ENCODE peak calls at places on chromosome 18, in four cellular contexts. R, J, N and E are unnamed samples.
A peak's percentile ranks its signal among the peaks of the same experiment; 100 is the strongest.

GRCh38 chr18:50753311-50753710 is 66.5 kb downstream of the MRO start:
- DNase-seq in R (no peak), J (no peak), N (no peak), E (no peak)

GRCh38 chr18:67517224-67517765 is 775 bp upstream of the DSEL start:
- DNase-seq in R (no peak), J (peak; percentile 45), N (peak; percentile 28), E (peak; percentile 17)

GRCh38 chr18:69172046-69172445 is 228.6 kb upstream of the DOK6 start:
- DNase-seq in R (no peak), J (peak; percentile 20), N (no peak), E (no peak)

GRCh38 chr18:59605633-59606192 is 91.5 kb downstream of the CCBE1 start:
- DNase-seq in R (no peak), J (no peak), N (no peak), E (no peak)

GRCh38 chr18:63788447-63789096 is 13.4 kb downstream of the SERPINB7 start:
- DNase-seq in R (no peak), J (peak; percentile 92), N (no peak), E (no peak)

GRCh38 chr18:37641573-37641972 is 76.0 kb upstream of the CELF4 start:
- DNase-seq in R (no peak), J (no peak), N (no peak), E (no peak)

GRCh38 chr18:59516356-59517155 is 157.5 kb upstream of the LMAN1 start:
- DNase-seq in R (no peak), J (peak; percentile 70), N (peak; percentile 86), E (peak; percentile 18)

GRCh38 chr18:2147424-2147823 is 423.9 kb downstream of the METTL4 start:
- DNase-seq in R (no peak), J (no peak), N (no peak), E (no peak)

GRCh38 chr18:58135170-58135569 is 91.1 kb downstream of the NEDD4L start:
- DNase-seq in R (no peak), J (peak; percentile 71), N (no peak), E (no peak)

GRCh38 chr18:57640236-57640635 is 18.6 kb upstream of the NARS1 start:
- DNase-seq in R (no peak), J (no peak), N (no peak), E (no peak)

GRCh38 chr18:56373601-56374000 is 264.8 kb downstream of the TXNL1 start:
- DNase-seq in R (no peak), J (no peak), N (no peak), E (no peak)

GRCh38 chr18:57776767-57777166 is 26.3 kb downstream of the ATP8B1 start:
- DNase-seq in R (no peak), J (peak; percentile 41), N (no peak), E (no peak)

GRCh38 chr18:58572181-58572580 is 56.7 kb downstream of the ALPK2 start:
- DNase-seq in R (no peak), J (peak; percentile 98), N (peak; percentile 53), E (no peak)

GRCh38 chr18:63379639-63379962 is 12.6 kb upstream of the KDSR start:
- DNase-seq in R (no peak), J (peak; percentile 37), N (no peak), E (no peak)

GRCh38 chr18:55592572-55592971 is 4.6 kb upstream of the TCF4 start:
- DNase-seq in R (no peak), J (peak; percentile 42), N (no peak), E (no peak)

GRCh38 chr18:53644799-53645471 is 579.5 kb downstream of the MBD2 start:
- DNase-seq in R (no peak), J (no peak), N (no peak), E (no peak)

GRCh38 chr18:28040720-28041119 is 136.2 kb downstream of the CDH2 start:
- DNase-seq in R (no peak), J (peak; percentile 47), N (no peak), E (no peak)

GRCh38 chr18:73099759-73100158 is 232.0 kb upstream of the NETO1 start:
- DNase-seq in R (no peak), J (no peak), N (no peak), E (no peak)

GRCh38 chr18:28757466-28758008 is 580.6 kb upstream of the CDH2 start:
- DNase-seq in R (no peak), J (no peak), N (no peak), E (no peak)

GRCh38 chr18:45958730-45959129 is 8.4 kb downstream of the EPG5 start:
- DNase-seq in R (no peak), J (peak; percentile 34), N (no peak), E (no peak)

GRCh38 chr18:24631238-24632025 is 171.0 kb downstream of the HRH4 start:
- DNase-seq in R (no peak), J (peak; percentile 58), N (no peak), E (peak; percentile 5)

GRCh38 chr18:3499498-3499897 is 49.5 kb downstream of the TGIF1 start:
- DNase-seq in R (no peak), J (no peak), N (no peak), E (peak; percentile 58)

GRCh38 chr18:10285283-10285640 is 169.2 kb upstream of the APCDD1 start:
- DNase-seq in R (no peak), J (no peak), N (no peak), E (no peak)

GRCh38 chr18:6120820-6121279 is 225.5 kb upstream of the TMEM200C start:
- DNase-seq in R (no peak), J (no peak), N (no peak), E (no peak)

GRCh38 chr18:1104265-1104792 is 199.7 kb downstream of the ADCYAP1 start:
- DNase-seq in R (no peak), J (peak; percentile 12), N (no peak), E (no peak)

DNA sequence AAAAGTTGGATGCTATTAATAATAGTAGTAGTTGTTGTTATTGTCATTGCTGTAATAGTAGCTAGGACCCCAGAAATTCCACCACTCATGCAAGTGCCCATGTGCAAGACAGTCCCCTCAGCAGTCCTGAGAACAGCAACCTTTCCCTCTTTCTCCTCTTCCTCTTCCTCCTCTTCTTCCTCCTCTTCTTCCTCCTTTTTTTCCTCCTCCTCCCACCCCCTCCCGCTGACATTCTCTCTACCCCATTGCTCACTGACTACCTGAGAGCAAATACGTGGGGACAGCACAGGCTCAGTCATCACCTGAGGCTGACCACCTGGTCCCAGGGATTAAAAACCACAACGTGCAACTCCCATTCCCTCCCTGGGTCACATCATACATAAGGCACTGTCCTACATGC is 41.8 kb downstream of the SMAD7 start:
- DNase-seq in R (no peak), J (no peak), N (no peak), E (no peak)
- TF ChIP-seq EZH2phosphoT487 in R (no peak), J (no peak), N (no peak), E (no peak)

DNA sequence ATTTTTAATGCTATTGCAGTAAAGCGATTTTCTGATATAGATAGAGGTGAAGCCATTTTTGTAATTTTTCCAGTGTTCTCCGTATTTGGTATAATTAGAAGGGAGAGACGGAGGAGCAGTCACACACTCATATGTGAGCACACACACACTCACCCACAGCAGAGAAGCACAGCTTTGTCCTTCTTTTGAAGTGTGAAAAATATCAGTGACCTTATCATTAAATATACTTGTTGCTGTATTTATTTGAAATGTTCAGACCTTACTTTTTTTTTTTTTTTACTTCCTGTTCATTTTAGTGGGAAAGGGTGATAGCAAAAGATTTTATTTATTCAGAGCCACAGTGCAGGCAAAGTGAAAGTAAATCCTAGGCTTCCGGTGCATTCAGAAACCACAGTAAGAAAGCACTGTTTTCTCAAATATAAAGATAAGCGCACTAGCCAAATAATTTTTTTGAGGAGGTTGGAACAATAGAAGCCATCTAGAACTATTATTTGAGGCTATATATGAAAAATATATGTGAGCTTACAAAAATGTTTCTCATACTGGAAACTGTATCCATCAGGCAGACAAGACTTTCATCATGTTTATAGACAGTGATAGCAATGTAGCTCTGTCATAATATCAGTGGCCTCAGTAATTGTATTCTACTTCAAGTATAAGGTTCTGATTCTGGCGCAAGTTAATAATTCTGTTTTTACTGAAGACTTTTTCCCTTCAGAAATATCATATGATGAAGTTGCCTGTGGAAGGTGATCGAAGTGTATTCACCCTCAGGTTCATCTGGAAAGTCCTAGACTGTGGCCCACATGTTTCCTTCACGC is 37.2 kb downstream of the TSHZ1 start:
- DNase-seq in R (no peak), J (peak; percentile 74), N (no peak), E (no peak)
- TF ChIP-seq EZH2phosphoT487 in R (no peak), J (no peak), N (no peak), E (no peak)

DNA sequence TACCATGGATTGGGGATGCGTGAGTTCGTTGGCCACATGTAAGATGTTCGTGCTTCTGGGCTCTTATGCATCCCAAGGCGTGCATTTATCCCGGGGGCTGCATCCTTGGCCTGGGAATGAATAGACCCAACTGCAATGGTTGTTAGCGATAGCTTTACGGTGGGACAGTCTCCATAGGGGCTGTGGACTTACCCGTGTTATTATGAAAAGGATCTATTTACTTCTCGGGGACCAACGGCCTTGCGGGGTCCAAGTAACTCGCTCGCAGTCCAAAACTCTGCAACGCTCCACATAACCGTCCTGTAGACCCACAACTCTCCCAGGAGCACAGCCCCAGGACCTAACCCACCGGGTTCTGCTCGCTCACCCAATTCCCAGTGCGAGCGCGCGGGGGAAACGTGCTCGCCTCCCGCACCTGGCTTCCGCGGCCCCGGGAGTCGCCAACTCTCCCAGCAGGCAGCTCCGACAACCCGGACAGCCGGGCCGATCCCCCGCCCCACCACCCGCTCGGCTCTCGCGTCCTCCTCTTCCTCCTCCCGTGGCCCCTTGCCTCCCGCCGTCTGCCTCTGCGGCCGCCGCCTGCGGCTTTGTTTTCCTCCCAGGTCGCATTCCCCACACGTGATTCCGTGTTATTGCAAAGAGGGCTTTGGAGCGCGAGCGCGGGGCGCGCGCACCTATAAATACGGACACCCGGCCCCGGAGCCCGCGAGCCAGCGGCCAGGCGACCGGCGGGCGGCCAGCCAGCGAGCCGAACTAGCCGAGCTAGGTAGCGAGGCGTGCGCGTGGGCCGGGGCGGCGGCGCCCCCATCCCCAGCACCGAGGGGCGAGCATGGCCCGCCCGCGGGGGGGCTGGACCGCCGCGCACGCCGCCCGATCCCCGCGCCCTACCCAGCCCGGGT is at the start of gene CABLES1:
- DNase-seq in R (peak; percentile 63), J (peak; percentile 76), N (peak; percentile 83), E (peak; percentile 71)
- TF ChIP-seq EZH2phosphoT487 in R (no peak), J (no peak), N (no peak), E (peak; percentile 72)

GRCh38 chr18:12657048-12657848 is 659 bp downstream of the SPIRE1 start:
- DNase-seq in R (no peak), J (peak; percentile 82), N (peak; percentile 72), E (peak; percentile 68)
- TF ChIP-seq EZH2phosphoT487 in R (no peak), J (no peak), N (no peak), E (peak; percentile 73)

GRCh38 chr18:47095810-47096209 is 54.5 kb downstream of the HDHD2 start:
- DNase-seq in R (no peak), J (no peak), N (no peak), E (no peak)

GRCh38 chr18:47100214-47100831 is 50.0 kb downstream of the HDHD2 start:
- DNase-seq in R (peak; percentile 33), J (peak; percentile 71), N (peak; percentile 72), E (peak; percentile 67)
- TF ChIP-seq EZH2phosphoT487 in R (no peak), J (no peak), N (no peak), E (no peak)

DNA sequence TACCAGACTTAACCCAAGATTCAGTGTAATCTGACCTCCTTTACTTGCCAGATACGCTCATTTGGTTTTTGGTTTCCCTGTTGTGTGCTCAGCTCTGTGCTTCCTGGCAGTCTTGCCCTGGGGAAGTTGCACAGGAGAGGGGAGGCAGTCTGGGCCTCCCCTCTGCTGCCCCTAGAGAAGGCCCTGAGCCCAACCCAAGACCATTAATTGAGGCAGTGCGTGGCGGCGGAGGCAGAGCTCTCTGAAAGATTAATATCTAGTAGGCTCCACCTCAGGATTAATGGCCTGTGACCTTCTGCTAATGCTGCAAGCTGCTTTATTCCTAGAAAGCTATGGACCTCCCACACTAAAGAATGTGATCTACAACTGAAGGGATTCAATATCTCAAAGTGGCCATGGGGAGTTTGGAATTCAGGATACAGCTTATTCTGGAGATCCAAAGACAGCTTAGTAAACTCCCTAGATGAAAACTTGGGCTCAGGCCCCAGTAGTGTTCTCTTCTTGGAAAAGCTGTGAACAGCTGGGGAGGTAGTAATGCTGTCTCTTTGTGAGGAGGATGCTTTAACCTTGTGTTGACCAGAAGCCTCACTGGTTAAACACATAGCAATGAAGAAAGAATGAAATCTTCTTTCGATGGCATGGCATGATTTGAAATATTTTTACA is 41.3 kb upstream of the MAPRE2 start:
- DNase-seq in R (no peak), J (no peak), N (no peak), E (peak; percentile 52)
- TF ChIP-seq EZH2phosphoT487 in R (no peak), J (no peak), N (no peak), E (no peak)